ENCODE peak calls at places on chromosomes 4 and X, in eight cellular contexts. One of them, this sample, is unnamed.

GRCh38 chr4:76420901-76421581 is at the start of gene CCDC158:
- DNase-seq in fibroblast of mammary gland: no peak
- DNase-seq in EL: peak
- DNase-seq in fibroblast of pulmonary artery: no peak
- DNase-seq in CD4-positive, alpha-beta T cell: no peak
- DNase-seq in stimulated activated CD8-positive, alpha-beta memory T cell treated with anti-CD3 and anti-CD28 coated beads, Interleukin-12 subunit alpha, Interleukin-12 subunit beta, amount 100 ng/mL, for 4 hours: no peak
- DNase-seq in NT2/D1: no peak
- DNase-seq in sciatic nerve: no peak
- DNase-seq in this sample: peak

GRCh38 chr4:151460434-151460833 is 51.5 kb downstream of the FHIP1A start:
- DNase-seq in fibroblast of mammary gland: no peak
- DNase-seq in EL: no peak
- DNase-seq in fibroblast of pulmonary artery: no peak
- DNase-seq in CD4-positive, alpha-beta T cell: no peak
- DNase-seq in stimulated activated CD8-positive, alpha-beta memory T cell treated with anti-CD3 and anti-CD28 coated beads, Interleukin-12 subunit alpha, Interleukin-12 subunit beta, amount 100 ng/mL, for 4 hours: no peak
- DNase-seq in NT2/D1: no peak
- DNase-seq in sciatic nerve: no peak
- DNase-seq in this sample: no peak

GRCh38 chr4:174590336-174590735 is 68.0 kb upstream of the HPGD start:
- DNase-seq in fibroblast of mammary gland: no peak
- DNase-seq in EL: no peak
- DNase-seq in fibroblast of pulmonary artery: no peak
- DNase-seq in CD4-positive, alpha-beta T cell: no peak
- DNase-seq in stimulated activated CD8-positive, alpha-beta memory T cell treated with anti-CD3 and anti-CD28 coated beads, Interleukin-12 subunit alpha, Interleukin-12 subunit beta, amount 100 ng/mL, for 4 hours: no peak
- DNase-seq in NT2/D1: no peak
- DNase-seq in sciatic nerve: no peak
- DNase-seq in this sample: no peak

GRCh38 chr4:187396106-187396505 is 599.5 kb upstream of the ZFP42 start:
- DNase-seq in fibroblast of mammary gland: no peak
- DNase-seq in EL: no peak
- DNase-seq in fibroblast of pulmonary artery: no peak
- DNase-seq in CD4-positive, alpha-beta T cell: no peak
- DNase-seq in stimulated activated CD8-positive, alpha-beta memory T cell treated with anti-CD3 and anti-CD28 coated beads, Interleukin-12 subunit alpha, Interleukin-12 subunit beta, amount 100 ng/mL, for 4 hours: no peak
- DNase-seq in NT2/D1: no peak
- DNase-seq in sciatic nerve: no peak
- DNase-seq in this sample: no peak

GRCh38 chr4:138034871-138035270 is 207.3 kb downstream of the SLC7A11 start:
- DNase-seq in fibroblast of mammary gland: peak
- DNase-seq in EL: peak
- DNase-seq in fibroblast of pulmonary artery: peak
- DNase-seq in CD4-positive, alpha-beta T cell: no peak
- DNase-seq in stimulated activated CD8-positive, alpha-beta memory T cell treated with anti-CD3 and anti-CD28 coated beads, Interleukin-12 subunit alpha, Interleukin-12 subunit beta, amount 100 ng/mL, for 4 hours: no peak
- DNase-seq in NT2/D1: no peak
- DNase-seq in sciatic nerve: no peak
- DNase-seq in this sample: no peak

GRCh38 chrX:83966347-83966746 is 105.4 kb downstream of the CYLC1 start:
- DNase-seq in fibroblast of mammary gland: no peak
- DNase-seq in EL: no peak
- DNase-seq in fibroblast of pulmonary artery: no peak
- DNase-seq in CD4-positive, alpha-beta T cell: no peak
- DNase-seq in stimulated activated CD8-positive, alpha-beta memory T cell treated with anti-CD3 and anti-CD28 coated beads, Interleukin-12 subunit alpha, Interleukin-12 subunit beta, amount 100 ng/mL, for 4 hours: no peak
- DNase-seq in NT2/D1: no peak
- DNase-seq in sciatic nerve: no peak
- DNase-seq in this sample: no peak

GRCh38 chrX:139831689-139832456 is 101.0 kb downstream of the ATP11C start:
- DNase-seq in fibroblast of mammary gland: peak
- DNase-seq in EL: peak
- DNase-seq in fibroblast of pulmonary artery: peak
- DNase-seq in CD4-positive, alpha-beta T cell: no peak
- DNase-seq in stimulated activated CD8-positive, alpha-beta memory T cell treated with anti-CD3 and anti-CD28 coated beads, Interleukin-12 subunit alpha, Interleukin-12 subunit beta, amount 100 ng/mL, for 4 hours: no peak
- DNase-seq in NT2/D1: peak
- DNase-seq in sciatic nerve: no peak
- DNase-seq in this sample: peak

GRCh38 chr4:123555500-123556273 is 159.1 kb downstream of the SPRY1 start:
- DNase-seq in fibroblast of mammary gland: peak
- DNase-seq in EL: peak
- DNase-seq in fibroblast of pulmonary artery: peak
- DNase-seq in CD4-positive, alpha-beta T cell: no peak
- DNase-seq in stimulated activated CD8-positive, alpha-beta memory T cell treated with anti-CD3 and anti-CD28 coated beads, Interleukin-12 subunit alpha, Interleukin-12 subunit beta, amount 100 ng/mL, for 4 hours: no peak
- DNase-seq in NT2/D1: no peak
- DNase-seq in sciatic nerve: peak
- DNase-seq in this sample: peak

GRCh38 chr4:75484195-75484594 is 30.0 kb downstream of the RCHY1 start:
- DNase-seq in fibroblast of mammary gland: no peak
- DNase-seq in EL: no peak
- DNase-seq in fibroblast of pulmonary artery: no peak
- DNase-seq in CD4-positive, alpha-beta T cell: no peak
- DNase-seq in stimulated activated CD8-positive, alpha-beta memory T cell treated with anti-CD3 and anti-CD28 coated beads, Interleukin-12 subunit alpha, Interleukin-12 subunit beta, amount 100 ng/mL, for 4 hours: no peak
- DNase-seq in NT2/D1: no peak
- DNase-seq in sciatic nerve: no peak
- DNase-seq in this sample: no peak

GRCh38 chr4:151641167-151641566 is 119.6 kb downstream of the GATB start:
- DNase-seq in fibroblast of mammary gland: peak
- DNase-seq in EL: peak
- DNase-seq in fibroblast of pulmonary artery: peak
- DNase-seq in CD4-positive, alpha-beta T cell: no peak
- DNase-seq in stimulated activated CD8-positive, alpha-beta memory T cell treated with anti-CD3 and anti-CD28 coated beads, Interleukin-12 subunit alpha, Interleukin-12 subunit beta, amount 100 ng/mL, for 4 hours: no peak
- DNase-seq in NT2/D1: no peak
- DNase-seq in sciatic nerve: no peak
- DNase-seq in this sample: peak

GRCh38 chrX:42269186-42269585 is 345.8 kb upstream of the CASK start:
- DNase-seq in fibroblast of mammary gland: peak
- DNase-seq in EL: peak
- DNase-seq in fibroblast of pulmonary artery: peak
- DNase-seq in CD4-positive, alpha-beta T cell: no peak
- DNase-seq in stimulated activated CD8-positive, alpha-beta memory T cell treated with anti-CD3 and anti-CD28 coated beads, Interleukin-12 subunit alpha, Interleukin-12 subunit beta, amount 100 ng/mL, for 4 hours: no peak
- DNase-seq in NT2/D1: no peak
- DNase-seq in sciatic nerve: no peak
- DNase-seq in this sample: no peak

GRCh38 chr4:106369456-106370060 is 980 bp upstream of the GIMD1 start:
- DNase-seq in fibroblast of mammary gland: peak
- DNase-seq in EL: peak
- DNase-seq in fibroblast of pulmonary artery: peak
- DNase-seq in CD4-positive, alpha-beta T cell: no peak
- DNase-seq in stimulated activated CD8-positive, alpha-beta memory T cell treated with anti-CD3 and anti-CD28 coated beads, Interleukin-12 subunit alpha, Interleukin-12 subunit beta, amount 100 ng/mL, for 4 hours: no peak
- DNase-seq in NT2/D1: peak
- DNase-seq in sciatic nerve: no peak
- DNase-seq in this sample: peak

GRCh38 chrX:38817004-38817703 is 15.9 kb downstream of the MID1IP1 start:
- DNase-seq in fibroblast of mammary gland: peak
- DNase-seq in EL: peak
- DNase-seq in fibroblast of pulmonary artery: peak
- DNase-seq in CD4-positive, alpha-beta T cell: no peak
- DNase-seq in stimulated activated CD8-positive, alpha-beta memory T cell treated with anti-CD3 and anti-CD28 coated beads, Interleukin-12 subunit alpha, Interleukin-12 subunit beta, amount 100 ng/mL, for 4 hours: no peak
- DNase-seq in NT2/D1: peak
- DNase-seq in sciatic nerve: peak
- DNase-seq in this sample: peak

GRCh38 chrX:104270916-104271512 is 16.3 kb upstream of the ESX1 start:
- DNase-seq in fibroblast of mammary gland: peak
- DNase-seq in EL: peak
- DNase-seq in fibroblast of pulmonary artery: peak
- DNase-seq in CD4-positive, alpha-beta T cell: no peak
- DNase-seq in stimulated activated CD8-positive, alpha-beta memory T cell treated with anti-CD3 and anti-CD28 coated beads, Interleukin-12 subunit alpha, Interleukin-12 subunit beta, amount 100 ng/mL, for 4 hours: no peak
- DNase-seq in NT2/D1: no peak
- DNase-seq in sciatic nerve: no peak
- DNase-seq in this sample: peak

GRCh38 chr4:100984901-100985300 is 362.4 kb downstream of the PPP3CA start:
- DNase-seq in fibroblast of mammary gland: peak
- DNase-seq in EL: peak
- DNase-seq in fibroblast of pulmonary artery: peak
- DNase-seq in CD4-positive, alpha-beta T cell: no peak
- DNase-seq in stimulated activated CD8-positive, alpha-beta memory T cell treated with anti-CD3 and anti-CD28 coated beads, Interleukin-12 subunit alpha, Interleukin-12 subunit beta, amount 100 ng/mL, for 4 hours: no peak
- DNase-seq in NT2/D1: no peak
- DNase-seq in sciatic nerve: no peak
- DNase-seq in this sample: no peak

GRCh38 chr4:38857354-38858096 is 908 bp upstream of the TLR6 start:
- DNase-seq in fibroblast of mammary gland: peak
- DNase-seq in EL: peak
- DNase-seq in fibroblast of pulmonary artery: peak
- DNase-seq in CD4-positive, alpha-beta T cell: no peak
- DNase-seq in stimulated activated CD8-positive, alpha-beta memory T cell treated with anti-CD3 and anti-CD28 coated beads, Interleukin-12 subunit alpha, Interleukin-12 subunit beta, amount 100 ng/mL, for 4 hours: peak
- DNase-seq in NT2/D1: no peak
- DNase-seq in sciatic nerve: no peak
- DNase-seq in this sample: peak

GRCh38 chrX:38930474-38930873 is 129.2 kb downstream of the MID1IP1 start:
- DNase-seq in fibroblast of mammary gland: no peak
- DNase-seq in EL: no peak
- DNase-seq in fibroblast of pulmonary artery: no peak
- DNase-seq in CD4-positive, alpha-beta T cell: no peak
- DNase-seq in stimulated activated CD8-positive, alpha-beta memory T cell treated with anti-CD3 and anti-CD28 coated beads, Interleukin-12 subunit alpha, Interleukin-12 subunit beta, amount 100 ng/mL, for 4 hours: no peak
- DNase-seq in NT2/D1: no peak
- DNase-seq in sciatic nerve: no peak
- DNase-seq in this sample: no peak

GRCh38 chr4:153154010-153154975 is 50.0 kb upstream of the TRIM2 start:
- DNase-seq in fibroblast of mammary gland: peak
- DNase-seq in EL: peak
- DNase-seq in fibroblast of pulmonary artery: peak
- DNase-seq in CD4-positive, alpha-beta T cell: no peak
- DNase-seq in stimulated activated CD8-positive, alpha-beta memory T cell treated with anti-CD3 and anti-CD28 coated beads, Interleukin-12 subunit alpha, Interleukin-12 subunit beta, amount 100 ng/mL, for 4 hours: no peak
- DNase-seq in NT2/D1: no peak
- DNase-seq in sciatic nerve: no peak
- DNase-seq in this sample: no peak

GRCh38 chr4:98838977-98839618 is 89.8 kb downstream of the EIF4E start:
- DNase-seq in fibroblast of mammary gland: peak
- DNase-seq in EL: peak
- DNase-seq in fibroblast of pulmonary artery: peak
- DNase-seq in CD4-positive, alpha-beta T cell: no peak
- DNase-seq in stimulated activated CD8-positive, alpha-beta memory T cell treated with anti-CD3 and anti-CD28 coated beads, Interleukin-12 subunit alpha, Interleukin-12 subunit beta, amount 100 ng/mL, for 4 hours: no peak
- DNase-seq in NT2/D1: no peak
- DNase-seq in sciatic nerve: no peak
- DNase-seq in this sample: peak

GRCh38 chr4:101464596-101464995 is 117.3 kb upstream of the PPP3CA start:
- DNase-seq in fibroblast of mammary gland: no peak
- DNase-seq in EL: no peak
- DNase-seq in fibroblast of pulmonary artery: no peak
- DNase-seq in CD4-positive, alpha-beta T cell: no peak
- DNase-seq in stimulated activated CD8-positive, alpha-beta memory T cell treated with anti-CD3 and anti-CD28 coated beads, Interleukin-12 subunit alpha, Interleukin-12 subunit beta, amount 100 ng/mL, for 4 hours: no peak
- DNase-seq in NT2/D1: no peak
- DNase-seq in sciatic nerve: no peak
- DNase-seq in this sample: no peak

GRCh38 chrX:17833954-17834353 is 27.1 kb downstream of the RAI2 start:
- DNase-seq in fibroblast of mammary gland: no peak
- DNase-seq in EL: no peak
- DNase-seq in fibroblast of pulmonary artery: no peak
- DNase-seq in CD4-positive, alpha-beta T cell: no peak
- DNase-seq in stimulated activated CD8-positive, alpha-beta memory T cell treated with anti-CD3 and anti-CD28 coated beads, Interleukin-12 subunit alpha, Interleukin-12 subunit beta, amount 100 ng/mL, for 4 hours: no peak
- DNase-seq in NT2/D1: no peak
- DNase-seq in sciatic nerve: no peak
- DNase-seq in this sample: peak

GRCh38 chrX:53171356-53171755 is 53.7 kb downstream of the KDM5C start:
- DNase-seq in fibroblast of mammary gland: no peak
- DNase-seq in EL: no peak
- DNase-seq in fibroblast of pulmonary artery: no peak
- DNase-seq in CD4-positive, alpha-beta T cell: no peak
- DNase-seq in stimulated activated CD8-positive, alpha-beta memory T cell treated with anti-CD3 and anti-CD28 coated beads, Interleukin-12 subunit alpha, Interleukin-12 subunit beta, amount 100 ng/mL, for 4 hours: no peak
- DNase-seq in NT2/D1: no peak
- DNase-seq in sciatic nerve: no peak
- DNase-seq in this sample: no peak

GRCh38 chr4:124334119-124334518 is 378.4 kb downstream of the ANKRD50 start:
- DNase-seq in fibroblast of mammary gland: peak
- DNase-seq in EL: peak
- DNase-seq in fibroblast of pulmonary artery: peak
- DNase-seq in CD4-positive, alpha-beta T cell: no peak
- DNase-seq in stimulated activated CD8-positive, alpha-beta memory T cell treated with anti-CD3 and anti-CD28 coated beads, Interleukin-12 subunit alpha, Interleukin-12 subunit beta, amount 100 ng/mL, for 4 hours: no peak
- DNase-seq in NT2/D1: peak
- DNase-seq in sciatic nerve: no peak
- DNase-seq in this sample: no peak

This sample was measured in MG63.